ENCODE peak calls at places on chromosomes 16 and 17, in ten cellular contexts. F, W, E, X, H, B, N, Z, S and P are unnamed samples.

GRCh38 chr16:87333581-87334331 is 16.6 kb upstream of the C16orf95 start:
- DNase-seq in F (no peak), W (no peak), E (no peak), X (no peak), H (no peak), B (no peak), N (no peak), Z (no peak), S (no peak), P (no peak)

GRCh38 chr17:48351916-48352332 is 78.1 kb downstream of the SKAP1 start:
- DNase-seq in F (no peak), W (no peak), E (no peak), X (peak), H (no peak), B (no peak), N (no peak), Z (no peak), S (no peak), P (no peak)

GRCh38 chr17:16377804-16378400 is 3.0 kb upstream of the UBB start:
- DNase-seq in F (no peak), W (peak), E (no peak), X (peak), H (no peak), B (no peak), N (no peak), Z (no peak), S (no peak), P (no peak)

GRCh38 chr16:1375741-1376410 is 24.1 kb downstream of the GNPTG start:
- DNase-seq in F (no peak), W (no peak), E (no peak), X (no peak), H (no peak), B (no peak), N (no peak), Z (no peak), S (no peak), P (no peak)

GRCh38 chr16:82630219-82630618 is 3.5 kb downstream of the CDH13 start:
- DNase-seq in F (no peak), W (no peak), E (no peak), X (peak), H (no peak), B (no peak), N (no peak), Z (no peak), S (no peak), P (no peak)

GRCh38 chr16:4529085-4530060 is 9.2 kb downstream of the CDIP1 start:
- DNase-seq in F (no peak), W (peak), E (no peak), X (peak), H (no peak), B (no peak), N (peak), Z (no peak), S (no peak), P (no peak)

GRCh38 chr16:73231969-73232554 is 184.1 kb upstream of the ZFHX3 start:
- DNase-seq in F (no peak), W (no peak), E (no peak), X (no peak), H (no peak), B (peak), N (no peak), Z (no peak), S (no peak), P (no peak)

GRCh38 chr17:50879086-50879485 is 12.9 kb upstream of the TOB1 start:
- DNase-seq in F (no peak), W (no peak), E (no peak), X (no peak), H (no peak), B (no peak), N (no peak), Z (no peak), S (no peak), P (no peak)

GRCh38 chr16:81612351-81613170 is 166.5 kb upstream of the PLCG2 start:
- DNase-seq in F (peak), W (no peak), E (no peak), X (no peak), H (no peak), B (no peak), N (no peak), Z (no peak), S (no peak), P (no peak)

GRCh38 chr17:20278805-20279204 is 188.5 kb downstream of the LGALS9B start:
- DNase-seq in F (no peak), W (no peak), E (no peak), X (no peak), H (no peak), B (no peak), N (no peak), Z (no peak), S (no peak), P (no peak)

GRCh38 chr16:11666108-11667055 is 1.9 kb upstream of the SNN start:
- DNase-seq in F (no peak), W (no peak), E (no peak), X (no peak), H (no peak), B (no peak), N (no peak), Z (no peak), S (no peak), P (no peak)

GRCh38 chr16:54066451-54067056 is 220.0 kb downstream of the IRX3 start:
- DNase-seq in F (no peak), W (no peak), E (no peak), X (peak), H (no peak), B (no peak), N (no peak), Z (no peak), S (no peak), P (no peak)

GRCh38 chr17:33922971-33923370 is 332.1 kb upstream of the CCL2 start:
- DNase-seq in F (no peak), W (no peak), E (no peak), X (no peak), H (no peak), B (peak), N (no peak), Z (no peak), S (no peak), P (no peak)

GRCh38 chr17:69250641-69251040 is 22.0 kb upstream of the ABCA10 start:
- DNase-seq in F (no peak), W (peak), E (no peak), X (peak), H (no peak), B (no peak), N (no peak), Z (no peak), S (no peak), P (no peak)

GRCh38 chr16:75908718-75909117 is 182.4 kb upstream of the CPHXL start:
- DNase-seq in F (no peak), W (no peak), E (no peak), X (no peak), H (no peak), B (peak), N (no peak), Z (no peak), S (no peak), P (no peak)

GRCh38 chr16:19960183-19960582 is 75.5 kb upstream of the GPRC5B start:
- DNase-seq in F (no peak), W (no peak), E (no peak), X (no peak), H (no peak), B (no peak), N (no peak), Z (no peak), S (no peak), P (no peak)

GRCh38 chr17:9023389-9024210 is 2.3 kb downstream of the NTN1 start:
- DNase-seq in F (no peak), W (no peak), E (no peak), X (no peak), H (no peak), B (no peak), N (no peak), Z (no peak), S (no peak), P (no peak)
- TF ChIP-seq CTCF in F (no peak), W (no peak), E (no peak), X (no peak), H (no peak), B (no peak), N (no peak), Z (no peak), S (no peak), P (no peak)

DNA sequence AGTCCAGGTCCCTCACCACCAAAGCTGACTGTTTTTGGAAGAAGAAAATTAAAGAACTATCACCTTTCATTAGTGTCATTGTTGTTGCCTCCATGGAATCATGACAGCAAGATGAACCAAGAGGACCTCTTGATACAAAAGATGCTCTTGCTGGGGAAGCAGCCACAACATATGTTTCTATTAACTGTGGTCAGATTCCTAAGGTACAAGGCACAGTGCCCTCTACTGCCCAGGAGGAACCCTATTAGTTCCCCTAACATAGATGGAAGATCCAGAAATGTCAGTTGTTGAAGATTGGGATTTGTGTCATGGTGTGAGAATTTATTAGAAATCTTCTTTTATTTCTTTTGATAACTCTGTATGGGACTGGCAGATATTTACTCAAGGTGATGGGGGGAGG is 188.2 kb upstream of the ANKFN1 start:
- DNase-seq in F (no peak), W (no peak), E (no peak), X (no peak), H (no peak), B (no peak), N (no peak), Z (no peak), S (no peak), P (no peak)
- TF ChIP-seq CTCF in F (no peak), W (no peak), E (no peak), X (no peak), H (no peak), B (no peak), N (no peak), Z (peak), S (no peak), P (no peak)

GRCh38 chr17:41456206-41456605 is 11.0 kb downstream of the KRT32 start:
- DNase-seq in F (no peak), W (no peak), E (no peak), X (no peak), H (no peak), B (no peak), N (peak), Z (no peak), S (no peak), P (no peak)
- TF ChIP-seq CTCF in F (no peak), W (peak), E (no peak), X (peak), H (no peak), B (no peak), N (no peak), Z (no peak), S (no peak), P (no peak)

GRCh38 chr17:65918921-65919546 is 272.9 kb downstream of the CEP112 start:
- DNase-seq in F (no peak), W (no peak), E (no peak), X (no peak), H (no peak), B (no peak), N (no peak), Z (no peak), S (no peak), P (no peak)
- TF ChIP-seq CTCF in F (peak), W (peak), E (no peak), X (no peak), H (no peak), B (no peak), N (no peak), Z (peak), S (no peak), P (no peak)

GRCh38 chr16:28193530-28194423 is 18.0 kb downstream of the XPO6 start:
- DNase-seq in F (no peak), W (peak), E (peak), X (peak), H (no peak), B (no peak), N (no peak), Z (peak), S (no peak), P (no peak)

GRCh38 chr16:28195859-28196258 is 15.9 kb downstream of the XPO6 start:
- DNase-seq in F (no peak), W (no peak), E (no peak), X (no peak), H (no peak), B (no peak), N (no peak), Z (no peak), S (no peak), P (no peak)

GRCh38 chr16:28191364-28191985 is 20.3 kb downstream of the XPO6 start:
- DNase-seq in F (no peak), W (no peak), E (no peak), X (no peak), H (no peak), B (no peak), N (no peak), Z (no peak), S (no peak), P (no peak)

GRCh38 chr16:28196331-28196987 is 15.3 kb downstream of the XPO6 start:
- DNase-seq in F (no peak), W (no peak), E (no peak), X (no peak), H (no peak), B (no peak), N (no peak), Z (no peak), S (no peak), P (no peak)

GRCh38 chr16:28192811-28193529 is 18.8 kb downstream of the XPO6 start:
- DNase-seq in F (no peak), W (no peak), E (no peak), X (no peak), H (no peak), B (no peak), N (no peak), Z (peak), S (no peak), P (no peak)
- TF ChIP-seq CTCF in F (no peak), W (no peak), E (no peak), X (no peak), H (no peak), B (no peak), N (no peak), Z (peak), S (no peak), P (no peak)

GRCh38 chr16:46689492-46690280 is at the start of gene ORC6:
- DNase-seq in F (peak), W (peak), E (peak), X (peak), H (peak), B (peak), N (peak), Z (no peak), S (peak), P (peak)
- TF ChIP-seq CTCF in F (no peak), W (peak), E (no peak), X (peak), H (peak), B (peak), N (no peak), Z (peak), S (peak), P (no peak)

GRCh38 chr17:73412914-73413313 is 101.1 kb upstream of the CDC42EP4 start:
- DNase-seq in F (no peak), W (no peak), E (no peak), X (no peak), H (no peak), B (no peak), N (no peak), Z (no peak), S (no peak), P (no peak)
- TF ChIP-seq CTCF in F (no peak), W (no peak), E (no peak), X (no peak), H (no peak), B (no peak), N (no peak), Z (no peak), S (no peak), P (no peak)

GRCh38 chr17:59220328-59221158 is at the start of gene GDPD1:
- DNase-seq in F (peak), W (peak), E (peak), X (peak), H (peak), B (peak), N (peak), Z (peak), S (peak), P (peak)
- TF ChIP-seq CTCF in F (peak), W (peak), E (peak), X (peak), H (peak), B (peak), N (peak), Z (peak), S (peak), P (peak)

GRCh38 chr16:85232369-85233142 is 120.3 kb upstream of the CIBAR2 start:
- DNase-seq in F (no peak), W (no peak), E (no peak), X (no peak), H (no peak), B (no peak), N (no peak), Z (no peak), S (no peak), P (no peak)
- TF ChIP-seq CTCF in F (no peak), W (no peak), E (no peak), X (no peak), H (no peak), B (no peak), N (no peak), Z (no peak), S (no peak), P (no peak)

DNA sequence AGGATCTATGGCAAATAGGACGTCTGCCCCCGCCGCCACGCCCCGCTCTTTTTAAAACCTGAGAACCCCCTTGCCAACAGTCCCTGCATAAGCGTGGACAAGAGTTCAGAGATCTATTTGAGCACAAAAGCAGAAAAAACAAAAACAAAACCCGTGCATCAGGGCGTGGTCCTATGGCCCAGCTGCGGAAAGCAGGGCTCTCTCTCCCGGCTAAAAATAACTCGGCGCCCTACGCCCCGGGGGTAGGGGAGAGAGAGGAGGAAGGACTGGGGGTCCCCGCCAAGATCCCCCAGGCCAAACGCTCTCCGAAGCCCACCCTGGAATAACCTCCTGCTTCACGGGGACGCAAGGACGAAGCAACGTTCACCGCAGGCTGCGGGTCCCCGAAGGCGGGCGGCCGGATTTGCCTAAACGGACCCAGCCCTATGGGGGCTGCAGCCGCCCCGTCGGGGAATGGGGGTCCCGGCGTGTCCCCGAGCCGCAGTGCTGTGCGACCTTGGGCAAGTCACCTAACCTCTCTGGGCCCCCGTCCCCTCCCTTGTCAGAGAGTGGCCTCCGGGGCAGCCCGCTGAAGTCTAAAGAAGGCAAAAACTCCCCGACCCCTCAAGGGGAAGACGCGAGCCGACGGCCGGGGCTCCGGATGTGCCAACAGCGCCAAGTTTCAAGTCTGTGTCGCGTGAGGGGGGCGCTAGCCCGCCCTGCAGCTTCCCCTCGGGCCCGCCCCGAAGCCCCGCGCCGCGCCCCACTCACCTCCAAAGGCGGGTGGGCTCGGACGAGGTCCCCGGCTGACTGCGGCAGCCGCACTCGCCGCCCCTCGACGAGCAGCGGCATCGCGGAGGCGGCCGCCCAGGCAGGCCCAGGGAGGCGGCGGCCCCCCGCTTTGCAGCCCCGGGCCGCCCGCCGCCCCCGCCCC is 477 bp downstream of the NTAN1 start:
- DNase-seq in F (peak), W (no peak), E (peak), X (peak), H (no peak), B (peak), N (peak), Z (no peak), S (peak), P (peak)
- TF ChIP-seq CTCF in F (no peak), W (no peak), E (no peak), X (peak), H (no peak), B (no peak), N (peak), Z (peak), S (peak), P (no peak)